ENCODE peak calls at places on chromosome 20, in seven cellular contexts. E, H, J, Z, X, M and C are unnamed samples.

GRCh38 chr20:37706298-37706697 is 12.5 kb downstream of the CTNNBL1 start:
- DNase-seq in E (no peak), H (no peak), J (no peak), Z (no peak), X (no peak), M (no peak), C (no peak)

GRCh38 chr20:32111763-32112162 is 2.2 kb downstream of the TM9SF4 start:
- DNase-seq in E (no peak), H (no peak), J (no peak), Z (no peak), X (no peak), M (no peak), C (no peak)

GRCh38 chr20:62536731-62537401 is 61.1 kb upstream of the GATA5 start:
- DNase-seq in E (no peak), H (no peak), J (no peak), Z (no peak), X (peak), M (no peak), C (no peak)

GRCh38 chr20:15604406-15604805 is 968.8 kb downstream of the KIF16B start:
- DNase-seq in E (no peak), H (no peak), J (no peak), Z (no peak), X (no peak), M (no peak), C (no peak)

GRCh38 chr20:18101125-18101820 is 36.4 kb upstream of the KAT14 start:
- DNase-seq in E (no peak), H (no peak), J (no peak), Z (no peak), X (no peak), M (no peak), C (no peak)

GRCh38 chr20:3987296-3987695 is 28.1 kb downstream of the RNF24 start:
- DNase-seq in E (no peak), H (no peak), J (no peak), Z (no peak), X (no peak), M (no peak), C (no peak)

GRCh38 chr20:63810730-63811490 is 20.2 kb downstream of the ZBTB46 start:
- DNase-seq in E (no peak), H (no peak), J (no peak), Z (no peak), X (no peak), M (no peak), C (peak)

GRCh38 chr20:57190536-57191265 is 75.7 kb downstream of the BMP7 start:
- DNase-seq in E (no peak), H (no peak), J (no peak), Z (no peak), X (peak), M (no peak), C (no peak)

GRCh38 chr20:30491016-30491415 is 766.4 kb upstream of the DEFB115 start:
- DNase-seq in E (no peak), H (no peak), J (no peak), Z (no peak), X (no peak), M (no peak), C (no peak)

GRCh38 chr20:8946036-8946926 is 122.6 kb upstream of the PLCB4 start:
- DNase-seq in E (no peak), H (no peak), J (no peak), Z (no peak), X (no peak), M (no peak), C (no peak)

GRCh38 chr20:59010321-59010994 is 3.4 kb upstream of the CTSZ start:
- DNase-seq in E (no peak), H (no peak), J (no peak), Z (no peak), X (no peak), M (no peak), C (no peak)

GRCh38 chr20:51500936-51501335 is 41.6 kb downstream of the NFATC2 start:
- DNase-seq in E (no peak), H (no peak), J (no peak), Z (no peak), X (no peak), M (no peak), C (no peak)

GRCh38 chr20:37807901-37808751 is 94.8 kb upstream of the VSTM2L start:
- DNase-seq in E (no peak), H (no peak), J (peak), Z (no peak), X (no peak), M (no peak), C (no peak)

GRCh38 chr20:12882832-12883506 is 125.8 kb upstream of the SPTLC3 start:
- DNase-seq in E (peak), H (no peak), J (no peak), Z (no peak), X (peak), M (no peak), C (no peak)

GRCh38 chr20:34637245-34638185 is 39.4 kb downstream of the PIGU start:
- DNase-seq in E (no peak), H (no peak), J (no peak), Z (peak), X (peak), M (no peak), C (no peak)

GRCh38 chr20:10357974-10358373 is 76.0 kb downstream of the MKKS start:
- DNase-seq in E (no peak), H (no peak), J (no peak), Z (no peak), X (peak), M (no peak), C (no peak)